ENCODE peak calls at places on chromosomes 7 and 10, in nine cellular contexts. P is PC-9, T is endothelial cell of umbilical vein, Z is brain microvascular endothelial cell, C is H9, Q is sigmoid colon, Y is tibial artery, S is suprapubic skin, J is foreskin keratinocyte. W is an unnamed sample.

GRCh38 chr10:122461729-122462532 is 578 bp downstream of the HTRA1 start:
- DNase-seq in P (no peak), T (peak; percentile 42), Z (no peak), C (no peak), Q (no peak), Y (no peak), S (no peak), J (no peak), W (no peak)

GRCh38 chr10:121880842-121881423 is 46.9 kb downstream of the ATE1 start:
- DNase-seq in P (no peak), T (peak; percentile 2), Z (no peak), C (no peak), Q (no peak), Y (no peak), S (no peak), J (no peak), W (peak; percentile 81)

GRCh38 chr7:40095226-40095625 is 39.2 kb downstream of the MPLKIP start:
- DNase-seq in P (no peak), T (no peak), Z (no peak), C (no peak), Q (no peak), Y (no peak), S (no peak), J (no peak), W (no peak)

GRCh38 chr7:128307066-128307465 is 36.6 kb downstream of the RBM28 start:
- DNase-seq in P (no peak), T (no peak), Z (no peak), C (no peak), Q (no peak), Y (no peak), S (no peak), J (no peak), W (no peak)

GRCh38 chr7:158284617-158285382 is 302.8 kb downstream of the PTPRN2 start:
- DNase-seq in P (no peak), T (no peak), Z (no peak), C (peak; percentile 5), Q (peak; percentile 42), Y (peak; percentile 8), S (no peak), J (no peak), W (no peak)

GRCh38 chr7:40972426-40972825 is 730.5 kb downstream of the INHBA start:
- DNase-seq in P (no peak), T (no peak), Z (no peak), C (no peak), Q (no peak), Y (no peak), S (no peak), J (no peak), W (no peak)

GRCh38 chr7:5413449-5413786 is 10.2 kb downstream of the TNRC18 start:
- DNase-seq in P (no peak), T (no peak), Z (no peak), C (no peak), Q (no peak), Y (no peak), S (no peak), J (no peak), W (no peak)

GRCh38 chr7:106225856-106226255 is 58.9 kb downstream of the NAMPT start:
- DNase-seq in P (no peak), T (no peak), Z (no peak), C (no peak), Q (no peak), Y (no peak), S (no peak), J (no peak), W (no peak)

GRCh38 chr7:21884496-21884895 is 61.2 kb downstream of the CDCA7L start:
- DNase-seq in P (no peak), T (no peak), Z (no peak), C (no peak), Q (no peak), Y (no peak), S (no peak), J (peak; percentile 65), W (no peak)

GRCh38 chr10:50992356-50992866 is 81.9 kb upstream of the PRKG1 start:
- DNase-seq in P (no peak), T (no peak), Z (no peak), C (peak; percentile 58), Q (peak; percentile 66), Y (peak; percentile 34), S (no peak), J (no peak), W (peak; percentile 56)

GRCh38 chr10:129936923-129937300 is 27.2 kb downstream of the EBF3 start:
- DNase-seq in P (no peak), T (no peak), Z (no peak), C (no peak), Q (peak; percentile 49), Y (no peak), S (no peak), J (no peak), W (no peak)

GRCh38 chr10:114604357-114605129 is 53.5 kb downstream of the ABLIM1 start:
- DNase-seq in P (no peak), T (peak; percentile 48), Z (no peak), C (no peak), Q (no peak), Y (no peak), S (no peak), J (no peak), W (no peak)

GRCh38 chr7:148916186-148916585 is 32.1 kb upstream of the EZH2 start:
- DNase-seq in P (no peak), T (no peak), Z (peak; percentile 55), C (no peak), Q (no peak), Y (no peak), S (no peak), J (no peak), W (no peak)

GRCh38 chr7:92685146-92686042 is 95.2 kb upstream of the FAM133B start:
- DNase-seq in P (no peak), T (no peak), Z (no peak), C (no peak), Q (no peak), Y (no peak), S (no peak), J (no peak), W (no peak)

GRCh38 chr10:132511092-132511491 is 26.5 kb upstream of the INPP5A start:
- DNase-seq in P (no peak), T (no peak), Z (no peak), C (no peak), Q (peak; percentile 62), Y (no peak), S (peak; percentile 29), J (no peak), W (no peak)

GRCh38 chr10:3773465-3774017 is 11.5 kb downstream of the KLF6 start:
- DNase-seq in P (no peak), T (no peak), Z (peak; percentile 73), C (no peak), Q (no peak), Y (no peak), S (no peak), J (no peak), W (no peak)

GRCh38 chr10:70508912-70509366 is 30.4 kb downstream of the PALD1 start:
- DNase-seq in P (no peak), T (peak; percentile 92), Z (no peak), C (peak; percentile 67), Q (peak; percentile 84), Y (peak; percentile 44), S (no peak), J (no peak), W (peak; percentile 53)

GRCh38 chr7:27095050-27095896 is 527 bp downstream of the HOXA1 start:
- DNase-seq in P (no peak), T (no peak), Z (no peak), C (no peak), Q (peak; percentile 70), Y (no peak), S (peak; percentile 73), J (no peak), W (no peak)

GRCh38 chr7:45978010-45978681 is 57.1 kb upstream of the IGFBP3 start:
- DNase-seq in P (peak; percentile 100), T (peak; percentile 71), Z (peak; percentile 98), C (peak; percentile 57), Q (no peak), Y (no peak), S (no peak), J (peak; percentile 98), W (peak; percentile 42)

GRCh38 chr10:75099952-75100763 is 11.3 kb upstream of the SAMD8 start:
- DNase-seq in P (peak; percentile 52), T (peak; percentile 52), Z (peak; percentile 48), C (peak; percentile 92), Q (peak; percentile 88), Y (peak; percentile 66), S (peak; percentile 85), J (no peak), W (peak; percentile 83)

GRCh38 chr7:101179117-101179779 is 845 bp downstream of the NAT16 start:
- DNase-seq in P (no peak), T (no peak), Z (no peak), C (no peak), Q (no peak), Y (no peak), S (no peak), J (no peak), W (no peak)

GRCh38 chr10:101012525-101013364 is 13.1 kb downstream of the LZTS2 start:
- DNase-seq in P (peak; percentile 67), T (peak; percentile 95), Z (peak; percentile 94), C (peak; percentile 86), Q (peak; percentile 95), Y (peak; percentile 90), S (peak; percentile 94), J (peak; percentile 82), W (peak; percentile 94)

GRCh38 chr7:20439384-20439783 is 108.7 kb downstream of the ITGB8 start:
- DNase-seq in P (no peak), T (no peak), Z (no peak), C (no peak), Q (no peak), Y (no peak), S (no peak), J (no peak), W (no peak)
- H3K27me3 ChIP-seq in P (no peaks in the 10 kb centered on the region), T (no peaks in the 10 kb centered on the region), Z (no peaks in the 10 kb centered on the region), C (no peaks in the 10 kb centered on the region), Q (no peaks in the 10 kb centered on the region), Y (no peaks in the 10 kb centered on the region), S (peaks cover 2% of the 10 kb centered on the region), J (no peaks in the 10 kb centered on the region), W (no peaks in the 10 kb centered on the region)

GRCh38 chr7:8702807-8703206 is 269.4 kb downstream of the NXPH1 start:
- DNase-seq in P (no peak), T (no peak), Z (no peak), C (no peak), Q (no peak), Y (no peak), S (no peak), J (no peak), W (no peak)
- TF ChIP-seq CTCF in P (no peak), T (no peak), Z (no peak), C (peak; percentile 55), Q (no peak), Y (no peak), S (no peak), J (no peak), W (no peak)

DNA sequence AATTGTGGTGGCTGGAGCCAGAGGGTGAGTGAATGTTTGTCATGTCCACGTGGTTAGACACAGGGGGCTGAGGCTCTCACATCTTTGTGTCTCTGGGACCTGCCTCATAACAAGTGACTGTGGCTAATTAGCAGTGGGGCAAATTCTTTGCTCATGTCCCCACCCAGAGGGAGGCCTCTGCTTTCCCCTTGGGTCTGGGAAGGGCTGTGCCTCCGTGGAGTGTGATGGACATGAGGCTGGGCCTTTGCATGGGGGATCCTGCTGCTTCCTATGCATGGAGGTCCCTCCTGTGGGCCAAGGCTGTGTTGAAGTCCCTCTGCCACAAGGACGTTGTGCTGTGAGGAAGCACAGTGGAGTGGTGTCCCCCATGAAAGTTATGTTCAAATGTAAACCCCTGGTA is 327.4 kb upstream of the SHH start:
- DNase-seq in P (no peak), T (no peak), Z (no peak), C (no peak), Q (no peak), Y (no peak), S (no peak), J (no peak), W (no peak)
- H3K27me3 ChIP-seq in P (peaks cover 75% of the 10 kb centered on the region), T (no peaks in the 10 kb centered on the region), Z (no peaks in the 10 kb centered on the region), C (no peaks in the 10 kb centered on the region), Q (no peaks in the 10 kb centered on the region), Y (peaks cover 8% of the 10 kb centered on the region), S (no peaks in the 10 kb centered on the region), J (no peaks in the 10 kb centered on the region), W (no peaks in the 10 kb centered on the region)

GRCh38 chr7:114405427-114405826 is 9.2 kb upstream of the FOXP2 start:
- DNase-seq in P (no peak), T (no peak), Z (no peak), C (no peak), Q (no peak), Y (no peak), S (no peak), J (no peak), W (peak; percentile 30)
- TF ChIP-seq CTCF in P (peak; percentile 62), T (peak; percentile 3), Z (peak; percentile 28), C (peak; percentile 73), Q (peak; percentile 53), Y (peak; percentile 51), S (no peak), J (peak; percentile 80), W (peak; percentile 43)